ENCODE peak calls at places on chromosome 9, in seven cellular contexts. G is central memory CD4-positive, alpha-beta T cell; P is caudate nucleus; L is type B pancreatic cell; D is amygdala; J is NCI-H774; M is activated T-helper 1 cell treated with anti-CD3 and anti-CD28 coated beads, Interleukin-2, amount 50 U/mL, for 16 hours. Q is an unnamed sample.

GRCh38 chr9:130483281-130483949 is 38.7 kb downstream of the ASS1 start:
- DNase-seq in P (no peak), M (no peak), L (no peak), J (no peak), D (no peak), G (no peak), Q (no peak)

GRCh38 chr9:80873861-80874260 is 815.5 kb downstream of the TLE1 start:
- DNase-seq in G (no peak), P (no peak), L (no peak), J (no peak), M (no peak), D (no peak), Q (no peak)

GRCh38 chr9:107989544-107989943 is 500.0 kb upstream of the KLF4 start:
- DNase-seq in G (no peak), P (no peak), M (no peak), D (no peak), J (no peak), L (no peak), Q (no peak)

GRCh38 chr9:89213481-89213880 is 34.9 kb upstream of the SHC3 start:
- DNase-seq in M (no peak), L (no peak), P (no peak), G (no peak), D (no peak), J (no peak), Q (no peak)

GRCh38 chr9:127201731-127202130 is 62.8 kb upstream of the GARNL3 start:
- DNase-seq in P (no peak), J (no peak), G (no peak), M (no peak), D (no peak), L (no peak), Q (no peak)

GRCh38 chr9:97853844-97854695 is 1.0 kb downstream of the FOXE1 start:
- DNase-seq in P (no peak), J (no peak), L (no peak), G (peak), D (no peak), M (no peak), Q (peak)

GRCh38 chr9:117555964-117556629 is 141.2 kb upstream of the ASTN2 start:
- DNase-seq in M (no peak), G (no peak), J (peak), L (no peak), P (peak), D (no peak), Q (peak)

GRCh38 chr9:89933578-89933977 is 328.8 kb downstream of the GADD45G start:
- DNase-seq in D (no peak), J (no peak), M (no peak), G (no peak), L (no peak), P (no peak), Q (no peak)

GRCh38 chr9:136614967-136615623 is 47.6 kb upstream of the EGFL7 start:
- DNase-seq in P (no peak), D (no peak), J (no peak), L (no peak), M (no peak), G (no peak), Q (peak)